ENCODE peak calls at places on chromosomes 2 and 18, in four cellular contexts. R is CD8-positive, alpha-beta T cell; J is non-pigmented ciliary epithelial cell; F is spleen. V is an unnamed sample.

GRCh38 chr2:174376967-174377366 is 18.6 kb upstream of the SCRN3 start:
- DNase-seq in J (no peak), R (no peak), F (no peak), V (no peak)

GRCh38 chr2:156434461-156435291 is 1.5 kb upstream of the GPD2 start:
- DNase-seq in J (no peak), F (no peak), R (no peak), V (no peak)

GRCh38 chr2:31282634-31283033 is 48.7 kb downstream of the EHD3 start:
- DNase-seq in J (no peak), F (no peak), R (no peak), V (no peak)

GRCh38 chr18:56226025-56226424 is 412.4 kb downstream of the TXNL1 start:
- DNase-seq in J (no peak), R (no peak), F (no peak), V (no peak)

GRCh38 chr2:239575931-239576445 is 175.2 kb upstream of the HDAC4 start:
- DNase-seq in J (no peak), R (no peak), F (peak), V (no peak)

GRCh38 chr2:130814931-130815680 is 21.6 kb upstream of the ARHGEF4 start:
- DNase-seq in F (peak), J (no peak), R (no peak), V (peak)

GRCh38 chr18:65221115-65221514 is 529.7 kb upstream of the CDH7 start:
- DNase-seq in F (no peak), R (no peak), J (no peak), V (no peak)

GRCh38 chr2:238525990-238526389 is 99.3 kb downstream of the ASB1 start:
- DNase-seq in R (no peak), J (no peak), F (no peak), V (no peak)

GRCh38 chr2:239236808-239237205 is 164.0 kb downstream of the HDAC4 start:
- DNase-seq in R (no peak), J (no peak), F (peak), V (no peak)

GRCh38 chr2:20042531-20042930 is 8.9 kb downstream of the LAPTM4A start:
- DNase-seq in J (no peak), F (no peak), R (no peak), V (no peak)

GRCh38 chr2:52897511-52898085 is 870.0 kb upstream of the CHAC2 start:
- DNase-seq in F (no peak), J (no peak), R (no peak), V (no peak)

GRCh38 chr18:79522451-79523220 is 126.9 kb downstream of the NFATC1 start:
- DNase-seq in R (no peak), J (no peak), F (peak), V (peak)

GRCh38 chr2:130154773-130155765 is 10.2 kb upstream of the CCDC74B start:
- DNase-seq in R (no peak), F (peak), J (no peak), V (peak)

GRCh38 chr18:24126155-24126947 is 12.5 kb upstream of the CABYR start:
- DNase-seq in F (no peak), J (no peak), R (no peak), V (no peak)

GRCh38 chr2:20013061-20013721 is 723 bp upstream of the MATN3 start:
- DNase-seq in F (no peak), R (no peak), J (no peak), V (no peak)

GRCh38 chr2:157875720-157876065 is 437 bp downstream of the ACVR1 start:
- DNase-seq in R (peak), J (no peak), F (peak), V (no peak)

GRCh38 chr18:68417826-68418225 is 297.1 kb downstream of the TMX3 start:
- DNase-seq in R (no peak), F (no peak), J (no peak), V (no peak)

GRCh38 chr2:157777425-157777824 is 98.7 kb downstream of the ACVR1 start:
- DNase-seq in J (no peak), F (no peak), R (no peak), V (no peak)

GRCh38 chr18:79763407-79763806 is 34.3 kb upstream of the KCNG2 start:
- DNase-seq in F (peak), J (no peak), R (no peak), V (no peak)

GRCh38 chr2:235654115-235654514 is 160.3 kb downstream of the AGAP1 start:
- DNase-seq in J (peak), F (no peak), R (no peak), V (no peak)

GRCh38 chr2:220466251-220466691 is 838.8 kb downstream of the SLC4A3 start:
- DNase-seq in F (no peak), J (no peak), R (no peak), V (no peak)

GRCh38 chr2:237711458-237712150 is 84.2 kb downstream of the LRRFIP1 start:
- DNase-seq in J (no peak), F (no peak), R (no peak), V (no peak)

GRCh38 chr2:74205586-74205985 is 7.2 kb downstream of the MTHFD2 start:
- DNase-seq in J (no peak), R (no peak), F (no peak), V (no peak)

GRCh38 chr2:227411320-227411989 is 23.7 kb upstream of the SCYGR1 start:
- DNase-seq in F (no peak), R (no peak), J (peak), V (no peak)

GRCh38 chr2:138435701-138436100 is 65.9 kb upstream of the SPOPL start:
- DNase-seq in R (no peak), F (no peak), J (no peak), V (no peak)

GRCh38 chr2:138652378-138652777 is 127.8 kb downstream of the NXPH2 start:
- DNase-seq in J (peak), F (no peak), R (no peak), V (no peak)

GRCh38 chr2:55732854-55733253 is 39.2 kb upstream of the PNPT1 start:
- DNase-seq in F (no peak), R (no peak), J (peak), V (no peak)

GRCh38 chr18:79290876-79291275 is 104.9 kb upstream of the NFATC1 start:
- DNase-seq in J (no peak), F (no peak), R (no peak), V (no peak)

V was measured in posterior vena cava.